ENCODE peak calls at places on chromosomes 11 and 22, in five cellular contexts. One of them, this sample, is unnamed.

GRCh38 chr11:65501005-65501529 is 2.2 kb downstream of the MALAT1 start:
- DNase-seq in mammary epithelial cell: no peak
- DNase-seq in PC-3: no peak
- DNase-seq in cardiac muscle cell: no peak
- DNase-seq in endodermal cell: no peak
- DNase-seq in this sample: no peak

GRCh38 chr11:36002196-36002595 is 58.3 kb downstream of the LDLRAD3 start:
- DNase-seq in mammary epithelial cell: no peak
- DNase-seq in PC-3: no peak
- DNase-seq in cardiac muscle cell: no peak
- DNase-seq in endodermal cell: no peak
- DNase-seq in this sample: no peak

GRCh38 chr11:2748061-2748813 is 48.4 kb upstream of the KCNQ1OT1 start:
- DNase-seq in endodermal cell: no peak
- DNase-seq in mammary epithelial cell: no peak
- DNase-seq in PC-3: no peak
- DNase-seq in cardiac muscle cell: no peak
- DNase-seq in this sample: no peak

GRCh38 chr11:111676878-111677585 is 74.8 kb downstream of the SIK2 start:
- DNase-seq in PC-3: peak; percentile 72
- DNase-seq in mammary epithelial cell: peak; percentile 60
- DNase-seq in endodermal cell: no peak
- DNase-seq in cardiac muscle cell: no peak
- DNase-seq in this sample: no peak

GRCh38 chr11:120707098-120707497 is 195.6 kb downstream of the GRIK4 start:
- DNase-seq in mammary epithelial cell: no peak
- DNase-seq in PC-3: no peak
- DNase-seq in endodermal cell: no peak
- DNase-seq in cardiac muscle cell: no peak
- DNase-seq in this sample: no peak

GRCh38 chr11:2289350-2289749 is 12.4 kb downstream of the C11orf21 start:
- DNase-seq in PC-3: no peak
- DNase-seq in cardiac muscle cell: no peak
- DNase-seq in mammary epithelial cell: no peak
- DNase-seq in endodermal cell: peak; percentile 32
- DNase-seq in this sample: no peak

GRCh38 chr22:50498322-50498861 is 9.1 kb downstream of the LMF2 start:
- DNase-seq in mammary epithelial cell: peak; percentile 66
- DNase-seq in PC-3: peak; percentile 63
- DNase-seq in cardiac muscle cell: peak; percentile 86
- DNase-seq in endodermal cell: peak; percentile 93
- DNase-seq in this sample: peak; percentile 65

GRCh38 chr11:104594228-104594958 is 303.9 kb downstream of the CASP12 start:
- DNase-seq in mammary epithelial cell: no peak
- DNase-seq in endodermal cell: no peak
- DNase-seq in cardiac muscle cell: no peak
- DNase-seq in PC-3: peak; percentile 58
- DNase-seq in this sample: no peak

GRCh38 chr11:362642-363442 is 6.5 kb upstream of the B4GALNT4 start:
- DNase-seq in cardiac muscle cell: no peak
- DNase-seq in mammary epithelial cell: no peak
- DNase-seq in PC-3: no peak
- DNase-seq in endodermal cell: no peak
- DNase-seq in this sample: no peak

GRCh38 chr22:20419664-20419951 is 18.0 kb downstream of the SCARF2 start:
- DNase-seq in cardiac muscle cell: no peak
- DNase-seq in PC-3: no peak
- DNase-seq in endodermal cell: no peak
- DNase-seq in mammary epithelial cell: no peak
- DNase-seq in this sample: no peak

GRCh38 chr11:59610289-59610688 is 5.3 kb downstream of the OSBP start:
- DNase-seq in mammary epithelial cell: no peak
- DNase-seq in cardiac muscle cell: no peak
- DNase-seq in PC-3: no peak
- DNase-seq in endodermal cell: no peak
- DNase-seq in this sample: no peak

GRCh38 chr22:44634426-44635321 is 67.3 kb upstream of the PRR5 start:
- DNase-seq in PC-3: no peak
- DNase-seq in cardiac muscle cell: no peak
- DNase-seq in mammary epithelial cell: no peak
- DNase-seq in endodermal cell: no peak
- DNase-seq in this sample: no peak

GRCh38 chr11:38824573-38824972 is 2226.5 kb upstream of the RAG2 start:
- DNase-seq in PC-3: peak; percentile 54
- DNase-seq in endodermal cell: peak; percentile 41
- DNase-seq in cardiac muscle cell: peak; percentile 9
- DNase-seq in mammary epithelial cell: peak; percentile 18
- DNase-seq in this sample: no peak

GRCh38 chr11:1401656-1402221 is 12.0 kb downstream of the BRSK2 start:
- DNase-seq in mammary epithelial cell: peak; percentile 34
- DNase-seq in cardiac muscle cell: peak; percentile 89
- DNase-seq in endodermal cell: peak; percentile 93
- DNase-seq in PC-3: peak; percentile 63
- DNase-seq in this sample: peak; percentile 15

GRCh38 chr11:120977470-120977869 is 46.4 kb upstream of the TBCEL start:
- DNase-seq in cardiac muscle cell: no peak
- DNase-seq in endodermal cell: no peak
- DNase-seq in mammary epithelial cell: peak; percentile 55
- DNase-seq in PC-3: peak; percentile 32
- DNase-seq in this sample: no peak

GRCh38 chr22:43883719-43884415 is 7.9 kb downstream of the PNPLA5 start:
- DNase-seq in mammary epithelial cell: no peak
- DNase-seq in endodermal cell: peak; percentile 38
- DNase-seq in PC-3: no peak
- DNase-seq in cardiac muscle cell: no peak
- DNase-seq in this sample: no peak

GRCh38 chr22:49107961-49108530 is 719.6 kb downstream of the BRD1 start:
- DNase-seq in endodermal cell: peak; percentile 22
- DNase-seq in cardiac muscle cell: no peak
- DNase-seq in mammary epithelial cell: no peak
- DNase-seq in PC-3: no peak
- DNase-seq in this sample: no peak

GRCh38 chr22:23376256-23376655 is 195.9 kb downstream of the BCR start:
- DNase-seq in mammary epithelial cell: peak; percentile 9
- DNase-seq in PC-3: peak; percentile 42
- DNase-seq in cardiac muscle cell: no peak
- DNase-seq in endodermal cell: peak; percentile 91
- DNase-seq in this sample: no peak

GRCh38 chr11:2086239-2087040 is 52.7 kb downstream of the IGF2 start:
- DNase-seq in cardiac muscle cell: no peak
- DNase-seq in PC-3: no peak
- DNase-seq in endodermal cell: no peak
- DNase-seq in mammary epithelial cell: no peak
- DNase-seq in this sample: no peak

GRCh38 chr11:124644426-124645280 is 22.0 kb downstream of the TBRG1 start:
- DNase-seq in cardiac muscle cell: peak; percentile 60
- DNase-seq in mammary epithelial cell: peak; percentile 50
- DNase-seq in endodermal cell: peak; percentile 86
- DNase-seq in PC-3: peak; percentile 72
- DNase-seq in this sample: no peak

GRCh38 chr11:19861171-19861570 is 148.5 kb downstream of the NAV2 start:
- DNase-seq in cardiac muscle cell: no peak
- DNase-seq in endodermal cell: no peak
- DNase-seq in PC-3: no peak
- DNase-seq in mammary epithelial cell: no peak
- DNase-seq in this sample: no peak

GRCh38 chr11:124380585-124380984 is 3.7 kb downstream of the OR8B2 start:
- DNase-seq in cardiac muscle cell: no peak
- DNase-seq in PC-3: no peak
- DNase-seq in endodermal cell: no peak
- DNase-seq in mammary epithelial cell: no peak
- DNase-seq in this sample: no peak

GRCh38 chr11:77062924-77063323 is 3.8 kb upstream of the CAPN5 start:
- DNase-seq in endodermal cell: peak; percentile 53
- DNase-seq in PC-3: peak; percentile 26
- DNase-seq in mammary epithelial cell: no peak
- DNase-seq in cardiac muscle cell: no peak
- DNase-seq in this sample: no peak

GRCh38 chr11:83724704-83725114 is 438.5 kb upstream of the CCDC90B start:
- DNase-seq in mammary epithelial cell: peak; percentile 40
- DNase-seq in endodermal cell: peak; percentile 92
- DNase-seq in cardiac muscle cell: peak; percentile 35
- DNase-seq in PC-3: peak; percentile 29
- DNase-seq in this sample: no peak

GRCh38 chr11:44754876-44755552 is 28.3 kb downstream of the TSPAN18 start:
- DNase-seq in mammary epithelial cell: no peak
- DNase-seq in cardiac muscle cell: no peak
- DNase-seq in PC-3: no peak
- DNase-seq in endodermal cell: peak; percentile 57
- DNase-seq in this sample: no peak

GRCh38 chr11:119666463-119667131 is 62.4 kb downstream of the NECTIN1 start:
- DNase-seq in endodermal cell: peak; percentile 97
- DNase-seq in cardiac muscle cell: peak; percentile 87
- DNase-seq in PC-3: peak; percentile 89
- DNase-seq in mammary epithelial cell: peak; percentile 58
- DNase-seq in this sample: peak; percentile 33

GRCh38 chr11:33685061-33685460 is 15.6 kb downstream of the C11orf91 start:
- DNase-seq in PC-3: no peak
- DNase-seq in endodermal cell: no peak
- DNase-seq in mammary epithelial cell: peak; percentile 61
- DNase-seq in cardiac muscle cell: no peak
- DNase-seq in this sample: no peak

GRCh38 chr11:122746050-122746478 is 90.5 kb downstream of the UBASH3B start:
- DNase-seq in mammary epithelial cell: no peak
- DNase-seq in cardiac muscle cell: no peak
- DNase-seq in endodermal cell: no peak
- DNase-seq in PC-3: no peak
- DNase-seq in this sample: no peak

GRCh38 chr11:13772223-13773046 is 104.0 kb downstream of the FAR1 start:
- DNase-seq in cardiac muscle cell: peak; percentile 79
- DNase-seq in PC-3: peak; percentile 76
- DNase-seq in mammary epithelial cell: peak; percentile 58
- DNase-seq in endodermal cell: no peak
- DNase-seq in this sample: no peak

GRCh38 chr11:115965754-115966504 is 461.7 kb upstream of the CADM1 start:
- DNase-seq in PC-3: no peak
- DNase-seq in mammary epithelial cell: no peak
- DNase-seq in cardiac muscle cell: peak; percentile 30
- DNase-seq in endodermal cell: peak; percentile 59
- DNase-seq in this sample: no peak

GRCh38 chr11:12247543-12248287 is 129.7 kb upstream of the PARVA start:
- DNase-seq in PC-3: no peak
- DNase-seq in endodermal cell: no peak
- DNase-seq in mammary epithelial cell: no peak
- DNase-seq in cardiac muscle cell: no peak
- DNase-seq in this sample: no peak
- H3K27ac ChIP-seq in PC-3: peak overlapping the region; percentile 83
- H3K27ac ChIP-seq in endodermal cell: no peak overlapping the region
- H3K27ac ChIP-seq in mammary epithelial cell: no peak overlapping the region
- H3K27ac ChIP-seq in cardiac muscle cell: no peak overlapping the region
- H3K27ac ChIP-seq in this sample: no peak overlapping the region

GRCh38 chr22:17974087-17974486 is 50.3 kb downstream of the MICAL3 start:
- DNase-seq in cardiac muscle cell: no peak
- DNase-seq in PC-3: no peak
- DNase-seq in endodermal cell: no peak
- DNase-seq in mammary epithelial cell: no peak
- DNase-seq in this sample: no peak
- TF ChIP-seq CTCF in cardiac muscle cell: no peak
- TF ChIP-seq CTCF in PC-3: no peak
- TF ChIP-seq CTCF in endodermal cell: no peak
- TF ChIP-seq CTCF in mammary epithelial cell: no peak
- TF ChIP-seq CTCF in this sample: no peak

GRCh38 chr11:45852712-45853101 is 5.4 kb downstream of the CRY2 start:
- DNase-seq in PC-3: no peak
- DNase-seq in cardiac muscle cell: no peak
- DNase-seq in endodermal cell: peak; percentile 70
- DNase-seq in mammary epithelial cell: no peak
- DNase-seq in this sample: no peak

GRCh38 chr11:45856044-45856468 is 8.8 kb downstream of the CRY2 start:
- DNase-seq in PC-3: no peak
- DNase-seq in mammary epithelial cell: no peak
- DNase-seq in endodermal cell: no peak
- DNase-seq in cardiac muscle cell: no peak
- DNase-seq in this sample: no peak

GRCh38 chr11:45857834-45858492 is 10.7 kb downstream of the CRY2 start:
- DNase-seq in PC-3: no peak
- DNase-seq in cardiac muscle cell: peak; percentile 61
- DNase-seq in mammary epithelial cell: peak; percentile 20
- DNase-seq in endodermal cell: no peak
- DNase-seq in this sample: no peak

GRCh38 chr11:45853616-45854219 is 6.4 kb downstream of the CRY2 start:
- DNase-seq in endodermal cell: no peak
- DNase-seq in cardiac muscle cell: peak; percentile 46
- DNase-seq in mammary epithelial cell: no peak
- DNase-seq in PC-3: no peak
- DNase-seq in this sample: no peak

GRCh38 chr11:45855308-45855707 is 8.0 kb downstream of the CRY2 start:
- DNase-seq in cardiac muscle cell: no peak
- DNase-seq in mammary epithelial cell: no peak
- DNase-seq in endodermal cell: no peak
- DNase-seq in PC-3: no peak
- DNase-seq in this sample: no peak
- H3K27ac ChIP-seq in cardiac muscle cell: peak overlapping the region; percentile 54
- H3K27ac ChIP-seq in mammary epithelial cell: no peak overlapping the region
- H3K27ac ChIP-seq in endodermal cell: no peak overlapping the region
- H3K27ac ChIP-seq in PC-3: no peak overlapping the region
- H3K27ac ChIP-seq in this sample: no peak overlapping the region

DNA sequence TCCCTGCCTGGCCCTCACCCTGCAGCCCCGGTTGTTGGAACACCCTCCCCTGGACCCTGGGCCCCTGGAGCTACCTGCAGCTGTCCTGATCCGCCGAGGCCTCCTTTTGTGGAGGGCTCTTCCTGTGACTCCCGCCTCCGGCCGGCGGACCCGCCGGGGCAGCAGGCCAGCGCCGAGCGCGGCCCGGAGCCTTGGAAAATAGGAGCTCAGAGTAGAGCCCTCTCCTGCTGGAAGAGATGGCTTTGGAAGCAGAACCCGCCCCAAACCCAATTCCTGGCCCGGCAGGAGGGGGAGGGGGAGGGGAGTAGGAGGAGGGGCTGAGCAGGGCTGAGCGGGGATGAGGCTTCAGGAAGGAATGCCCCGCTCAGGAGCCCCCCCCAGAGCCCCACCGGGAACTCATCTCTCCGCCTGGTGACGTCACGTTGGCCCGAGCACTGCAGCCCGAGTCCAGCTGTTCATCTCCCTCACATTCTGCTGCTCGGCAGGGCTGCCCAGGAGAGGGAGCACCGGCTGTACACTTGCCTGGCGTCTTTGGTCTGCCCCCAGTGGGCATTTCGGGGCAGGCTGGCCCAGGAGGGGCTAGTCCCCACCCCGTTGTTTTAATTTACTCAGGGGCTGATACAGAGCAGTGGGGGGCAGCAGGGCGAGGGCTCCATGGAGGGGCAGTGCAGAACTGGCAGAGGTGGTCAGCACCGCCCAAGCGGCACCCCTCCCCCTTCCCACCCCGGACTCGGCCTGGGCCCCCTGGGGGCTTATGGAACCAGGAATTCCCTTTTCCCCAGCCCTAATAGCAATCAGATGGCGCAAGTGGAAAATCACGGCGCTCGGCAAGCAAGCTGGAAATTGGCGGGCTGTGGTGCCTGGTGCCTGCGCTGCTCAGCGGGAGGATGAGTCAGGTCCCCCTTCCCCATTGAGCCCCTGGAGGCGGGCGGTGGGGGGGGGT is at the start of gene MRGPRF:
- DNase-seq in endodermal cell: peak; percentile 89
- DNase-seq in PC-3: peak; percentile 20
- DNase-seq in cardiac muscle cell: no peak
- DNase-seq in mammary epithelial cell: no peak
- DNase-seq in this sample: no peak
- TF ChIP-seq CTCF in endodermal cell: peak; percentile 79
- TF ChIP-seq CTCF in PC-3: peak; percentile 53
- TF ChIP-seq CTCF in cardiac muscle cell: peak; percentile 51
- TF ChIP-seq CTCF in mammary epithelial cell: peak; percentile 33
- TF ChIP-seq CTCF in this sample: no peak

This sample was measured in CD4-positive, alpha-beta T cell.